ENCODE peak calls at places on chromosomes 11 and 22, in five cellular contexts. M is activated CD4-positive, alpha-beta T cell treated with anti-CD3 and anti-CD28 coated beads, Interleukin-2, amount 50 U/mL, for 1 hour; Q is WTC11; V is mesothelial cell of epicardium; Z is activated naive CD4-positive, alpha-beta T cell treated with Interleukin-2 at 50 U/mL for 16 hours. W is an unnamed sample.

GRCh38 chr22:49332691-49333090 is 495.0 kb downstream of the BRD1 start:
- DNase-seq in M (no peak), Q (no peak), V (no peak), Z (no peak), W (no peak)

GRCh38 chr22:37674951-37675929 is at the start of gene LGALS1:
- DNase-seq in M (peak), Q (peak), V (no peak), Z (peak), W (peak)

GRCh38 chr11:112784323-112785073 is 176.7 kb upstream of the NCAM1 start:
- DNase-seq in M (no peak), Q (no peak), V (peak), Z (no peak), W (peak)

GRCh38 chr22:46581580-46582244 is 38.5 kb upstream of the GRAMD4 start:
- DNase-seq in M (no peak), Q (no peak), V (no peak), Z (no peak), W (no peak)

GRCh38 chr11:111797145-111797581 is 31.0 kb upstream of the PPP2R1B start:
- DNase-seq in M (no peak), Q (no peak), V (no peak), Z (no peak), W (no peak)

GRCh38 chr22:44019846-44020245 is 4.3 kb upstream of the PARVB start:
- DNase-seq in M (no peak), Q (no peak), V (no peak), Z (no peak), W (no peak)

GRCh38 chr22:25482868-25483639 is 81.4 kb upstream of the GRK3 start:
- DNase-seq in M (no peak), Q (no peak), V (no peak), Z (no peak), W (no peak)

GRCh38 chr11:105466582-105467228 is 143.2 kb upstream of the GRIA4 start:
- DNase-seq in M (no peak), Q (no peak), V (no peak), Z (no peak), W (no peak)

GRCh38 chr22:46813816-46814597 is 51.6 kb downstream of the TBC1D22A start:
- DNase-seq in M (no peak), Q (no peak), V (no peak), Z (no peak), W (no peak)

GRCh38 chr22:24338701-24339451 is 68.2 kb downstream of the SPECC1L start:
- DNase-seq in M (no peak), Q (no peak), V (no peak), Z (no peak), W (no peak)

GRCh38 chr11:119470316-119471266 is 47.6 kb upstream of the THY1 start:
- DNase-seq in M (no peak), Q (no peak), V (peak), Z (no peak), W (no peak)

GRCh38 chr11:2294340-2295290 is 7.1 kb downstream of the C11orf21 start:
- DNase-seq in M (no peak), Q (no peak), V (peak), Z (no peak), W (no peak)

GRCh38 chr22:27146871-27147591 is 489.6 kb downstream of the MIAT start:
- DNase-seq in M (no peak), Q (no peak), V (no peak), Z (no peak), W (no peak)

GRCh38 chr22:29801153-29801552 is 34.0 kb downstream of the UQCR10 start:
- DNase-seq in M (no peak), Q (no peak), V (no peak), Z (no peak), W (no peak)

GRCh38 chr11:69209936-69210659 is 54.4 kb downstream of the SMIM38 start:
- DNase-seq in M (no peak), Q (peak), V (no peak), Z (no peak), W (no peak)

GRCh38 chr22:32695451-32695891 is 106.0 kb upstream of the TIMP3 start:
- DNase-seq in M (no peak), Q (no peak), V (no peak), Z (no peak), W (no peak)

GRCh38 chr11:11389238-11389637 is 36.2 kb upstream of the CSNK2A3 start:
- DNase-seq in M (no peak), Q (no peak), V (no peak), Z (no peak), W (no peak)

GRCh38 chr11:134543144-134544044 is 131.4 kb upstream of the B3GAT1 start:
- DNase-seq in M (no peak), Q (no peak), V (peak), Z (no peak), W (no peak)

GRCh38 chr11:2089536-2090165 is 49.5 kb downstream of the IGF2 start:
- DNase-seq in M (peak), Q (peak), V (peak), Z (peak), W (no peak)

GRCh38 chr22:22770280-22770871 is 117.2 kb upstream of the IGLL5 start:
- DNase-seq in M (peak), Q (peak), V (peak), Z (peak), W (peak)

GRCh38 chr11:64800633-64801464 is 2.2 kb downstream of the MAP4K2 start:
- DNase-seq in M (no peak), Q (no peak), V (no peak), Z (no peak), W (no peak)

GRCh38 chr11:2762451-2762850 is 62.7 kb upstream of the KCNQ1OT1 start:
- DNase-seq in M (no peak), Q (peak), V (peak), Z (no peak), W (no peak)

GRCh38 chr22:45731798-45732495 is 60.3 kb downstream of the ATXN10 start:
- DNase-seq in M (no peak), Q (no peak), V (no peak), Z (no peak), W (no peak)

GRCh38 chr22:44032126-44032730 is 8.1 kb downstream of the PARVB start:
- DNase-seq in M (no peak), Q (no peak), V (no peak), Z (no peak), W (no peak)

GRCh38 chr11:76266269-76266668 is 60.0 kb upstream of the WNT11 start:
- DNase-seq in M (no peak), Q (no peak), V (no peak), Z (no peak), W (no peak)

GRCh38 chr11:13391217-13391616 is 71.8 kb downstream of the BTBD10 start:
- DNase-seq in M (no peak), Q (no peak), V (no peak), Z (no peak), W (no peak)

GRCh38 chr11:72781313-72782080 is 12.3 kb downstream of the STARD10 start:
- DNase-seq in M (peak), Q (peak), V (peak), Z (peak), W (peak)